ENCODE peak calls at places on chromosomes 6 and 20, in eight cellular contexts. S is hippocampal formation; C is ecto neural progenitor cell; P is RCC 7860; G is amniotic stem cell; X is G401; O is SHP77 treated with DMSO at 0.1 percent for 48 hours; B is CD8-positive, alpha-beta T cell. V is an unnamed sample.

GRCh38 chr6:157329829-157330228 is 6.5 kb upstream of the TMEM242 start:
- DNase-seq in C (no peak), O (no peak), S (no peak), X (no peak), P (peak; percentile 22), G (no peak), B (no peak), V (no peak)

GRCh38 chr20:14288341-14289330 is 48.8 kb downstream of the FLRT3 start:
- DNase-seq in O (no peak), S (no peak), P (peak; percentile 61), C (no peak), B (no peak), G (peak; percentile 2), X (no peak), V (no peak)

GRCh38 chr6:129590408-129591022 is 119.5 kb downstream of the ARHGAP18 start:
- DNase-seq in P (no peak), X (no peak), G (peak; percentile 73), O (no peak), B (no peak), C (no peak), S (no peak), V (no peak)

GRCh38 chr6:89173634-89174033 is 27.8 kb downstream of the PM20D2 start:
- DNase-seq in O (no peak), X (no peak), B (no peak), G (no peak), P (no peak), C (no peak), S (no peak), V (no peak)

GRCh38 chr20:43322851-43323250 is 133.1 kb upstream of the PTPRT start:
- DNase-seq in S (no peak), B (no peak), C (no peak), P (peak; percentile 29), X (no peak), O (no peak), G (no peak), V (no peak)

GRCh38 chr20:48877299-48877698 is 44.2 kb upstream of the ARFGEF2 start:
- DNase-seq in C (no peak), G (no peak), S (no peak), P (no peak), X (no peak), O (no peak), B (no peak), V (no peak)

GRCh38 chr6:151004415-151005024 is 139.0 kb downstream of the MTHFD1L start:
- DNase-seq in B (no peak), G (peak; percentile 81), S (no peak), P (peak; percentile 25), X (no peak), O (peak; percentile 61), C (no peak), V (no peak)

GRCh38 chr6:82570083-82570482 is 206.5 kb downstream of the TPBG start:
- DNase-seq in X (no peak), O (peak; percentile 85), P (no peak), S (no peak), G (no peak), B (no peak), C (no peak), V (no peak)

GRCh38 chr6:36731622-36732310 is 34.1 kb downstream of the RAB44 start:
- DNase-seq in B (no peak), X (no peak), P (no peak), G (no peak), S (no peak), C (no peak), O (no peak), V (no peak)

GRCh38 chr6:69456086-69456485 is 340.7 kb downstream of the LMBRD1 start:
- DNase-seq in C (no peak), O (no peak), X (peak; percentile 35), S (peak; percentile 71), B (no peak), G (no peak), P (no peak), V (peak; percentile 21)

GRCh38 chr20:57596998-57597939 is 23.0 kb downstream of the ZBP1 start:
- DNase-seq in S (peak; percentile 35), G (peak; percentile 34), X (peak; percentile 19), B (peak; percentile 68), C (peak; percentile 88), P (peak; percentile 35), O (no peak), V (peak; percentile 16)